ENCODE peak calls at places on chromosomes 1 and 21, in six cellular contexts. P, J, U, Q, W and G are unnamed samples.

GRCh38 chr1:85321237-85321964 is 45.0 kb upstream of the BCL10 start:
- DNase-seq in P (no peak), J (no peak), U (peak; percentile 93), Q (no peak), W (peak; percentile 82), G (no peak)

GRCh38 chr1:232168513-232168912 is 461.4 kb downstream of the SIPA1L2 start:
- DNase-seq in P (no peak), J (no peak), U (no peak), Q (no peak), W (no peak), G (no peak)

GRCh38 chr1:114522264-114522575 is 11.2 kb upstream of the TRIM33 start:
- DNase-seq in P (no peak), J (no peak), U (no peak), Q (no peak), W (no peak), G (no peak)

GRCh38 chr1:55331355-55331754 is 116.2 kb upstream of the USP24 start:
- DNase-seq in P (no peak), J (no peak), U (no peak), Q (no peak), W (no peak), G (no peak)

GRCh38 chr1:15788624-15789301 is 18.7 kb downstream of the UQCRHL start:
- DNase-seq in P (no peak), J (no peak), U (peak; percentile 14), Q (no peak), W (peak; percentile 73), G (no peak)

GRCh38 chr1:173410133-173410793 is 66.9 kb upstream of the PRDX6 start:
- DNase-seq in P (no peak), J (no peak), U (no peak), Q (no peak), W (peak; percentile 50), G (no peak)

GRCh38 chr21:44368711-44369446 is 15.5 kb downstream of the TRPM2 start:
- DNase-seq in P (no peak), J (no peak), U (no peak), Q (no peak), W (no peak), G (no peak)

GRCh38 chr1:206890125-206890637 is 7.1 kb upstream of the IL24 start:
- DNase-seq in P (no peak), J (no peak), U (peak; percentile 34), Q (no peak), W (peak; percentile 43), G (no peak)

GRCh38 chr1:155698382-155699038 is 9.6 kb downstream of the DAP3 start:
- DNase-seq in P (no peak), J (no peak), U (no peak), Q (no peak), W (peak; percentile 63), G (no peak)

GRCh38 chr1:11645270-11645669 is 9.0 kb downstream of the FBXO2 start:
- DNase-seq in P (no peak), J (no peak), U (no peak), Q (no peak), W (no peak), G (no peak)